ENCODE peak calls at places on chromosomes 2 and 18, in ten cellular contexts. A is T follicular helper cell, I is HFFc6, E is pancreas, G is LoVo, Z is renal cortical epithelial cell, C is T-helper 17 cell, N is testis, D is trophoblast cell, F is H54. U is an unnamed sample.

GRCh38 chr2:224983719-224984388 is 58.4 kb downstream of the DOCK10 start:
- DNase-seq in G (no peak), Z (no peak), I (peak), F (no peak), E (no peak), D (no peak), C (no peak), N (no peak), A (no peak), U (no peak)

GRCh38 chr2:153477641-153478288 is 797 bp downstream of the RPRM start:
- DNase-seq in I (no peak), N (no peak), A (no peak), F (no peak), E (peak), D (no peak), G (no peak), C (no peak), Z (no peak), U (no peak)

GRCh38 chr2:30487603-30488002 is 40.6 kb downstream of the LCLAT1 start:
- DNase-seq in Z (no peak), A (no peak), G (no peak), N (no peak), I (no peak), D (no peak), C (no peak), E (no peak), F (no peak), U (no peak)

GRCh38 chr18:74342416-74343043 is 26.9 kb downstream of the C18orf63 start:
- DNase-seq in Z (peak), D (peak), N (peak), E (no peak), A (no peak), I (peak), G (peak), C (no peak), F (no peak), U (peak)

GRCh38 chr18:13500891-13501887 is 225.2 kb downstream of the FAM210A start:
- DNase-seq in I (peak), N (peak), E (peak), C (no peak), Z (peak), D (peak), A (no peak), G (no peak), F (peak), U (no peak)

GRCh38 chr2:140589273-140589672 is 1541.5 kb downstream of the LRP1B start:
- DNase-seq in I (no peak), N (no peak), G (no peak), Z (peak), D (no peak), A (no peak), F (no peak), C (no peak), E (no peak), U (no peak)

GRCh38 chr2:223100061-223100511 is 48.1 kb downstream of the KCNE4 start:
- DNase-seq in G (no peak), I (peak), E (no peak), A (no peak), Z (no peak), N (peak), D (peak), F (no peak), C (no peak), U (no peak)

GRCh38 chr2:191818725-191819333 is 28.1 kb downstream of the CAVIN2 start:
- DNase-seq in I (no peak), N (no peak), C (no peak), E (no peak), F (no peak), Z (no peak), D (no peak), G (no peak), A (no peak), U (no peak)

GRCh38 chr18:48129621-48130082 is 199.2 kb upstream of the SMAD2 start:
- DNase-seq in A (no peak), F (no peak), C (no peak), Z (no peak), N (peak), E (no peak), D (no peak), I (no peak), G (no peak), U (no peak)

GRCh38 chr2:197212344-197213262 is 98.0 kb downstream of the ANKRD44 start:
- DNase-seq in N (no peak), E (no peak), I (no peak), C (no peak), A (no peak), D (no peak), G (no peak), Z (no peak), F (no peak), U (no peak)

GRCh38 chr2:70789304-70790078 is 952 bp downstream of the FIGLA start:
- DNase-seq in G (no peak), Z (peak), N (peak), E (peak), C (peak), I (peak), A (peak), D (peak), F (no peak), U (peak)

GRCh38 chr2:196535742-196536141 is 103.8 kb upstream of the CCDC150 start:
- DNase-seq in F (no peak), G (no peak), Z (peak), A (no peak), E (no peak), I (no peak), D (no peak), N (no peak), C (no peak), U (no peak)

GRCh38 chr2:24708537-24709152 is 84.5 kb downstream of the PTRHD1 start:
- DNase-seq in C (no peak), Z (no peak), E (no peak), N (no peak), D (no peak), I (peak), G (no peak), A (no peak), F (no peak), U (no peak)

GRCh38 chr2:28321426-28321825 is 71.2 kb upstream of the FOSL2 start:
- DNase-seq in A (no peak), N (no peak), C (no peak), F (no peak), Z (peak), E (no peak), D (no peak), G (no peak), I (no peak), U (no peak)

GRCh38 chr2:188668017-188668663 is 306.0 kb upstream of the COL3A1 start:
- DNase-seq in G (no peak), E (no peak), C (no peak), A (no peak), D (no peak), N (no peak), I (peak), Z (peak), F (no peak), U (no peak)

GRCh38 chr2:25036221-25036559 is 5.7 kb upstream of the EFR3B start:
- DNase-seq in A (no peak), I (no peak), E (no peak), G (no peak), F (no peak), N (no peak), C (no peak), D (no peak), Z (no peak), U (no peak)

GRCh38 chr2:169080250-169081035 is 11.1 kb downstream of the DHRS9 start:
- DNase-seq in Z (peak), A (no peak), N (no peak), D (no peak), C (no peak), G (no peak), E (no peak), I (no peak), F (no peak), U (no peak)

GRCh38 chr2:49971453-49971852 is 817.1 kb upstream of the FSHR start:
- DNase-seq in G (no peak), I (no peak), Z (no peak), F (no peak), N (no peak), A (no peak), E (no peak), D (no peak), C (no peak), U (no peak)

GRCh38 chr2:127076924-127077323 is 30.0 kb downstream of the BIN1 start:
- DNase-seq in G (no peak), Z (no peak), A (no peak), D (no peak), N (no peak), E (no peak), F (no peak), C (no peak), I (no peak), U (no peak)

GRCh38 chr2:42957109-42958035 is 165.0 kb upstream of the HAAO start:
- DNase-seq in A (no peak), D (no peak), C (no peak), I (no peak), G (no peak), N (no peak), F (no peak), E (no peak), Z (peak), U (no peak)

GRCh38 chr2:240708457-240708856 is 16.8 kb downstream of the AQP12A start:
- DNase-seq in Z (no peak), F (no peak), G (no peak), C (no peak), D (no peak), N (no peak), A (no peak), I (no peak), E (no peak), U (no peak)

GRCh38 chr2:217900780-217901360 is 101.9 kb downstream of the TNS1 start:
- DNase-seq in E (no peak), F (no peak), C (no peak), G (no peak), I (no peak), D (no peak), N (no peak), A (no peak), Z (no peak), U (no peak)

GRCh38 chr2:32061973-32062861 is 1.1 kb upstream of the SPAST start:
- DNase-seq in N (peak), A (no peak), G (peak), Z (peak), F (peak), C (no peak), D (peak), E (no peak), I (no peak), U (no peak)

U was measured in memory B cell.